ENCODE peak calls at places on chromosomes 4 and X, in four cellular contexts. One of them, this sample, is unnamed.

GRCh38 chr4:2220016-2220620 is 21.8 kb downstream of the HAUS3 start:
- DNase-seq in effector memory CD4-positive, alpha-beta T cell: peak; percentile 55
- DNase-seq in ureter: peak; percentile 76
- DNase-seq in CD4-positive, alpha-beta memory T cell: peak; percentile 76
- DNase-seq in this sample: peak; percentile 80

GRCh38 chr4:96003941-96004340 is 164.0 kb downstream of the PDHA2 start:
- DNase-seq in effector memory CD4-positive, alpha-beta T cell: no peak
- DNase-seq in ureter: no peak
- DNase-seq in CD4-positive, alpha-beta memory T cell: no peak
- DNase-seq in this sample: no peak

GRCh38 chr4:14446311-14446710 is 556.0 kb upstream of the CPEB2 start:
- DNase-seq in effector memory CD4-positive, alpha-beta T cell: no peak
- DNase-seq in ureter: no peak
- DNase-seq in CD4-positive, alpha-beta memory T cell: no peak
- DNase-seq in this sample: no peak

GRCh38 chr4:60663769-60664168 is 536.4 kb upstream of the ADGRL3 start:
- DNase-seq in effector memory CD4-positive, alpha-beta T cell: no peak
- DNase-seq in ureter: no peak
- DNase-seq in CD4-positive, alpha-beta memory T cell: no peak
- DNase-seq in this sample: no peak

GRCh38 chr4:133150643-133151300 is 1.7 kb downstream of the PCDH10 start:
- DNase-seq in effector memory CD4-positive, alpha-beta T cell: no peak
- DNase-seq in ureter: no peak
- DNase-seq in CD4-positive, alpha-beta memory T cell: no peak
- DNase-seq in this sample: no peak

GRCh38 chr4:123299212-123299651 is 97.4 kb upstream of the SPRY1 start:
- DNase-seq in effector memory CD4-positive, alpha-beta T cell: no peak
- DNase-seq in ureter: no peak
- DNase-seq in CD4-positive, alpha-beta memory T cell: no peak
- DNase-seq in this sample: no peak

GRCh38 chrX:120446503-120446902 is 22.6 kb downstream of the LAMP2 start:
- DNase-seq in effector memory CD4-positive, alpha-beta T cell: no peak
- DNase-seq in ureter: no peak
- DNase-seq in CD4-positive, alpha-beta memory T cell: no peak
- DNase-seq in this sample: no peak

GRCh38 chrX:152821145-152821765 is 9.3 kb downstream of the CETN2 start:
- DNase-seq in effector memory CD4-positive, alpha-beta T cell: no peak
- DNase-seq in ureter: no peak
- DNase-seq in CD4-positive, alpha-beta memory T cell: no peak
- DNase-seq in this sample: no peak

GRCh38 chr4:88012652-88013051 is 5.2 kb downstream of the PKD2 start:
- DNase-seq in effector memory CD4-positive, alpha-beta T cell: no peak
- DNase-seq in ureter: no peak
- DNase-seq in CD4-positive, alpha-beta memory T cell: no peak
- DNase-seq in this sample: no peak

GRCh38 chr4:31328921-31329320 is 608.8 kb downstream of the PCDH7 start:
- DNase-seq in effector memory CD4-positive, alpha-beta T cell: no peak
- DNase-seq in ureter: no peak
- DNase-seq in CD4-positive, alpha-beta memory T cell: no peak
- DNase-seq in this sample: no peak

GRCh38 chrX:74421181-74422028 is at the start of gene SLC16A2:
- DNase-seq in effector memory CD4-positive, alpha-beta T cell: no peak
- DNase-seq in ureter: peak; percentile 73
- DNase-seq in CD4-positive, alpha-beta memory T cell: peak; percentile 19
- DNase-seq in this sample: peak; percentile 17

GRCh38 chrX:107629533-107629909 is 1.2 kb downstream of the PRPS1 start:
- DNase-seq in effector memory CD4-positive, alpha-beta T cell: no peak
- DNase-seq in ureter: no peak
- DNase-seq in CD4-positive, alpha-beta memory T cell: peak; percentile 16
- DNase-seq in this sample: no peak

GRCh38 chr4:95061220-95061619 is 303.5 kb downstream of the BMPR1B start:
- DNase-seq in effector memory CD4-positive, alpha-beta T cell: no peak
- DNase-seq in ureter: no peak
- DNase-seq in CD4-positive, alpha-beta memory T cell: no peak
- DNase-seq in this sample: no peak

GRCh38 chr4:145709843-145710242 is 29.9 kb downstream of the C4orf51 start:
- DNase-seq in effector memory CD4-positive, alpha-beta T cell: no peak
- DNase-seq in ureter: no peak
- DNase-seq in CD4-positive, alpha-beta memory T cell: no peak
- DNase-seq in this sample: no peak

GRCh38 chrX:20066968-20067708 is 49.6 kb downstream of the MAP7D2 start:
- DNase-seq in effector memory CD4-positive, alpha-beta T cell: no peak
- DNase-seq in ureter: no peak
- DNase-seq in CD4-positive, alpha-beta memory T cell: peak; percentile 25
- DNase-seq in this sample: peak; percentile 15

GRCh38 chr4:138401330-138401729 is 159.2 kb upstream of the SLC7A11 start:
- DNase-seq in effector memory CD4-positive, alpha-beta T cell: no peak
- DNase-seq in ureter: peak; percentile 45
- DNase-seq in CD4-positive, alpha-beta memory T cell: no peak
- DNase-seq in this sample: no peak

GRCh38 chr4:76584235-76585152 is 149.5 kb downstream of the SHROOM3 start:
- DNase-seq in effector memory CD4-positive, alpha-beta T cell: no peak
- DNase-seq in ureter: no peak
- DNase-seq in CD4-positive, alpha-beta memory T cell: no peak
- DNase-seq in this sample: no peak

GRCh38 chr4:88765729-88766128 is 68.1 kb upstream of the NAP1L5 start:
- DNase-seq in effector memory CD4-positive, alpha-beta T cell: no peak
- DNase-seq in ureter: no peak
- DNase-seq in CD4-positive, alpha-beta memory T cell: no peak
- DNase-seq in this sample: no peak

GRCh38 chr4:52843958-52844357 is 18.2 kb upstream of the RASL11B start:
- DNase-seq in effector memory CD4-positive, alpha-beta T cell: no peak
- DNase-seq in ureter: no peak
- DNase-seq in CD4-positive, alpha-beta memory T cell: no peak
- DNase-seq in this sample: no peak

GRCh38 chr4:104677122-104677521 is 182.4 kb upstream of the CXXC4 start:
- DNase-seq in effector memory CD4-positive, alpha-beta T cell: no peak
- DNase-seq in ureter: no peak
- DNase-seq in CD4-positive, alpha-beta memory T cell: no peak
- DNase-seq in this sample: no peak

GRCh38 chr4:78753091-78753490 is 23.1 kb upstream of the BMP2K start:
- DNase-seq in effector memory CD4-positive, alpha-beta T cell: no peak
- DNase-seq in ureter: no peak
- DNase-seq in CD4-positive, alpha-beta memory T cell: no peak
- DNase-seq in this sample: no peak

GRCh38 chr4:106315476-106315967 is 487 bp downstream of the TBCK start:
- DNase-seq in effector memory CD4-positive, alpha-beta T cell: peak; percentile 19
- DNase-seq in ureter: peak; percentile 60
- DNase-seq in CD4-positive, alpha-beta memory T cell: no peak
- DNase-seq in this sample: no peak

GRCh38 chr4:40992472-40993298 is 221.7 kb downstream of the APBB2 start:
- DNase-seq in effector memory CD4-positive, alpha-beta T cell: no peak
- DNase-seq in ureter: no peak
- DNase-seq in CD4-positive, alpha-beta memory T cell: no peak
- DNase-seq in this sample: no peak

GRCh38 chr4:47561331-47561730 is 76.3 kb downstream of the ATP10D start:
- DNase-seq in effector memory CD4-positive, alpha-beta T cell: no peak
- DNase-seq in ureter: no peak
- DNase-seq in CD4-positive, alpha-beta memory T cell: no peak
- DNase-seq in this sample: no peak

GRCh38 chr4:121764702-121765367 is at the start of gene SMIM43:
- DNase-seq in effector memory CD4-positive, alpha-beta T cell: no peak
- DNase-seq in ureter: no peak
- DNase-seq in CD4-positive, alpha-beta memory T cell: no peak
- DNase-seq in this sample: no peak

GRCh38 chr4:38800366-38800765 is 4.2 kb downstream of the TLR1 start:
- DNase-seq in effector memory CD4-positive, alpha-beta T cell: no peak
- DNase-seq in ureter: no peak
- DNase-seq in CD4-positive, alpha-beta memory T cell: no peak
- DNase-seq in this sample: no peak

GRCh38 chr4:20687894-20688293 is 12.4 kb upstream of the PACRGL start:
- DNase-seq in effector memory CD4-positive, alpha-beta T cell: no peak
- DNase-seq in ureter: no peak
- DNase-seq in CD4-positive, alpha-beta memory T cell: no peak
- DNase-seq in this sample: no peak

GRCh38 chr4:183504064-183504929 is 561 bp upstream of the ING2 start:
- DNase-seq in effector memory CD4-positive, alpha-beta T cell: peak; percentile 98
- DNase-seq in ureter: peak; percentile 99
- DNase-seq in CD4-positive, alpha-beta memory T cell: peak; percentile 99
- DNase-seq in this sample: peak; percentile 99

GRCh38 chr4:7905461-7905915 is 34.2 kb downstream of the AFAP1 start:
- DNase-seq in effector memory CD4-positive, alpha-beta T cell: no peak
- DNase-seq in ureter: no peak
- DNase-seq in CD4-positive, alpha-beta memory T cell: no peak
- DNase-seq in this sample: no peak

GRCh38 chr4:38768968-38769394 is 13.8 kb downstream of the TLR10 start:
- DNase-seq in effector memory CD4-positive, alpha-beta T cell: no peak
- DNase-seq in ureter: no peak
- DNase-seq in CD4-positive, alpha-beta memory T cell: no peak
- DNase-seq in this sample: no peak

GRCh38 chr4:5753766-5754528 is 42.9 kb downstream of the EVC start:
- DNase-seq in effector memory CD4-positive, alpha-beta T cell: no peak
- DNase-seq in ureter: peak; percentile 75
- DNase-seq in CD4-positive, alpha-beta memory T cell: no peak
- DNase-seq in this sample: no peak

This sample was measured in CD4-positive, CD25-positive, alpha-beta regulatory T cell.